ENCODE peak calls at places on chromosomes 7 and 10, in seven cellular contexts. One of them, this sample, is unnamed.

GRCh38 chr7:48094861-48095293 is 5.8 kb downstream of the UPP1 start:
- DNase-seq in ovary: no peak
- DNase-seq in right lobe of liver: no peak
- DNase-seq in foreskin fibroblast: peak; percentile 45
- DNase-seq in PC-3: peak; percentile 65
- DNase-seq in lower leg skin: no peak
- DNase-seq in ascending aorta: no peak
- DNase-seq in this sample: peak; percentile 70

GRCh38 chr10:22320591-22321155 is at the start of gene BMI1:
- DNase-seq in ascending aorta: peak; percentile 88
- DNase-seq in ovary: peak; percentile 85
- DNase-seq in PC-3: peak; percentile 77
- DNase-seq in lower leg skin: peak; percentile 78
- DNase-seq in foreskin fibroblast: peak; percentile 68
- DNase-seq in right lobe of liver: peak; percentile 86
- DNase-seq in this sample: peak; percentile 80

GRCh38 chr7:47479821-47480575 is 101.9 kb downstream of the TNS3 start:
- DNase-seq in ovary: no peak
- DNase-seq in PC-3: no peak
- DNase-seq in foreskin fibroblast: no peak
- DNase-seq in lower leg skin: no peak
- DNase-seq in right lobe of liver: no peak
- DNase-seq in ascending aorta: no peak
- DNase-seq in this sample: no peak

GRCh38 chr10:5775705-5776104 is 37.5 kb downstream of the GDI2 start:
- DNase-seq in PC-3: no peak
- DNase-seq in foreskin fibroblast: no peak
- DNase-seq in lower leg skin: no peak
- DNase-seq in ovary: no peak
- DNase-seq in right lobe of liver: peak; percentile 47
- DNase-seq in ascending aorta: no peak
- DNase-seq in this sample: no peak

GRCh38 chr10:133346413-133346812 is 760 bp upstream of the PRAP1 start:
- DNase-seq in lower leg skin: no peak
- DNase-seq in right lobe of liver: peak; percentile 49
- DNase-seq in foreskin fibroblast: no peak
- DNase-seq in PC-3: no peak
- DNase-seq in ovary: no peak
- DNase-seq in ascending aorta: no peak
- DNase-seq in this sample: no peak

GRCh38 chr7:22147113-22147512 is 201.4 kb upstream of the CDCA7L start:
- DNase-seq in PC-3: no peak
- DNase-seq in lower leg skin: no peak
- DNase-seq in right lobe of liver: peak; percentile 63
- DNase-seq in ovary: no peak
- DNase-seq in ascending aorta: no peak
- DNase-seq in foreskin fibroblast: no peak
- DNase-seq in this sample: no peak

GRCh38 chr10:68633816-68634466 is 73.8 kb downstream of the TET1 start:
- DNase-seq in PC-3: no peak
- DNase-seq in foreskin fibroblast: no peak
- DNase-seq in lower leg skin: no peak
- DNase-seq in ovary: no peak
- DNase-seq in ascending aorta: peak; percentile 5
- DNase-seq in right lobe of liver: no peak
- DNase-seq in this sample: no peak

GRCh38 chr7:107715531-107715930 is 28.4 kb upstream of the CBLL1 start:
- DNase-seq in right lobe of liver: no peak
- DNase-seq in ascending aorta: no peak
- DNase-seq in PC-3: peak; percentile 53
- DNase-seq in foreskin fibroblast: peak; percentile 26
- DNase-seq in ovary: no peak
- DNase-seq in lower leg skin: no peak
- DNase-seq in this sample: no peak

GRCh38 chr7:7565746-7566650 is 686 bp upstream of the MIOS start:
- DNase-seq in PC-3: peak; percentile 90
- DNase-seq in right lobe of liver: no peak
- DNase-seq in ovary: peak; percentile 34
- DNase-seq in foreskin fibroblast: no peak
- DNase-seq in ascending aorta: no peak
- DNase-seq in lower leg skin: no peak
- DNase-seq in this sample: no peak

GRCh38 chr10:98778277-98778759 is 331.6 kb upstream of the HPS1 start:
- DNase-seq in right lobe of liver: no peak
- DNase-seq in ascending aorta: no peak
- DNase-seq in PC-3: no peak
- DNase-seq in lower leg skin: no peak
- DNase-seq in ovary: no peak
- DNase-seq in foreskin fibroblast: no peak
- DNase-seq in this sample: no peak

GRCh38 chr7:84049034-84049433 is 145.6 kb downstream of the SEMA3A start:
- DNase-seq in foreskin fibroblast: no peak
- DNase-seq in lower leg skin: no peak
- DNase-seq in PC-3: peak; percentile 61
- DNase-seq in ovary: no peak
- DNase-seq in ascending aorta: no peak
- DNase-seq in right lobe of liver: no peak
- DNase-seq in this sample: no peak

GRCh38 chr10:12390733-12391132 is 41.4 kb downstream of the CAMK1D start:
- DNase-seq in ascending aorta: peak; percentile 71
- DNase-seq in PC-3: no peak
- DNase-seq in lower leg skin: no peak
- DNase-seq in right lobe of liver: no peak
- DNase-seq in ovary: peak; percentile 62
- DNase-seq in foreskin fibroblast: no peak
- DNase-seq in this sample: no peak

GRCh38 chr7:116242177-116242576 is 31.8 kb downstream of the TES start:
- DNase-seq in lower leg skin: no peak
- DNase-seq in PC-3: no peak
- DNase-seq in foreskin fibroblast: no peak
- DNase-seq in ovary: no peak
- DNase-seq in ascending aorta: no peak
- DNase-seq in right lobe of liver: no peak
- DNase-seq in this sample: no peak

GRCh38 chr7:27166475-27167169 is 1.3 kb upstream of the HOXA9 start:
- DNase-seq in ovary: no peak
- DNase-seq in PC-3: peak; percentile 33
- DNase-seq in right lobe of liver: no peak
- DNase-seq in foreskin fibroblast: no peak
- DNase-seq in ascending aorta: no peak
- DNase-seq in lower leg skin: no peak
- DNase-seq in this sample: no peak

GRCh38 chr10:22006379-22006884 is 2.9 kb upstream of the DNAJC1 start:
- DNase-seq in ascending aorta: no peak
- DNase-seq in ovary: no peak
- DNase-seq in foreskin fibroblast: no peak
- DNase-seq in lower leg skin: no peak
- DNase-seq in PC-3: no peak
- DNase-seq in right lobe of liver: no peak
- DNase-seq in this sample: no peak

GRCh38 chr10:118568327-118568848 is 27.1 kb downstream of the PRLHR start:
- DNase-seq in lower leg skin: peak; percentile 58
- DNase-seq in ovary: peak; percentile 40
- DNase-seq in right lobe of liver: no peak
- DNase-seq in ascending aorta: no peak
- DNase-seq in PC-3: peak; percentile 73
- DNase-seq in foreskin fibroblast: peak; percentile 32
- DNase-seq in this sample: peak; percentile 74

GRCh38 chr10:77770081-77770867 is 132.7 kb upstream of the KCNMA1 start:
- DNase-seq in ascending aorta: no peak
- DNase-seq in ovary: no peak
- DNase-seq in lower leg skin: no peak
- DNase-seq in foreskin fibroblast: no peak
- DNase-seq in PC-3: no peak
- DNase-seq in right lobe of liver: no peak
- DNase-seq in this sample: no peak

GRCh38 chr10:77392236-77392721 is 245.3 kb downstream of the KCNMA1 start:
- DNase-seq in lower leg skin: no peak
- DNase-seq in foreskin fibroblast: peak; percentile 62
- DNase-seq in ovary: no peak
- DNase-seq in PC-3: no peak
- DNase-seq in ascending aorta: peak; percentile 71
- DNase-seq in right lobe of liver: no peak
- DNase-seq in this sample: peak; percentile 66

GRCh38 chr7:133301444-133301843 is 48.6 kb downstream of the EXOC4 start:
- DNase-seq in foreskin fibroblast: no peak
- DNase-seq in right lobe of liver: no peak
- DNase-seq in PC-3: no peak
- DNase-seq in lower leg skin: no peak
- DNase-seq in ovary: no peak
- DNase-seq in ascending aorta: no peak
- DNase-seq in this sample: peak; percentile 26

GRCh38 chr7:151506901-151507382 is 12.8 kb downstream of the RHEB start:
- DNase-seq in right lobe of liver: no peak
- DNase-seq in PC-3: peak; percentile 54
- DNase-seq in ovary: no peak
- DNase-seq in foreskin fibroblast: no peak
- DNase-seq in ascending aorta: no peak
- DNase-seq in lower leg skin: no peak
- DNase-seq in this sample: no peak

GRCh38 chr10:98963608-98964007 is 272.0 kb downstream of the HPSE2 start:
- DNase-seq in ovary: no peak
- DNase-seq in PC-3: no peak
- DNase-seq in right lobe of liver: no peak
- DNase-seq in lower leg skin: no peak
- DNase-seq in foreskin fibroblast: peak; percentile 18
- DNase-seq in ascending aorta: no peak
- DNase-seq in this sample: no peak

GRCh38 chr7:918118-918425 is 36.4 kb downstream of the ADAP1 start:
- DNase-seq in PC-3: no peak
- DNase-seq in foreskin fibroblast: no peak
- DNase-seq in ascending aorta: peak; percentile 52
- DNase-seq in ovary: no peak
- DNase-seq in right lobe of liver: no peak
- DNase-seq in lower leg skin: no peak
- DNase-seq in this sample: no peak

GRCh38 chr10:27252267-27253000 is 11.8 kb upstream of the ACBD5 start:
- DNase-seq in ascending aorta: peak; percentile 85
- DNase-seq in right lobe of liver: peak; percentile 82
- DNase-seq in ovary: peak; percentile 62
- DNase-seq in foreskin fibroblast: peak; percentile 32
- DNase-seq in lower leg skin: peak; percentile 35
- DNase-seq in PC-3: no peak
- DNase-seq in this sample: peak; percentile 69

GRCh38 chr7:91512958-91513357 is 248.7 kb downstream of the FZD1 start:
- DNase-seq in ovary: no peak
- DNase-seq in right lobe of liver: no peak
- DNase-seq in PC-3: peak; percentile 9
- DNase-seq in lower leg skin: no peak
- DNase-seq in foreskin fibroblast: no peak
- DNase-seq in ascending aorta: no peak
- DNase-seq in this sample: no peak

GRCh38 chr10:61664985-61665384 is 2.3 kb downstream of the CABCOCO1 start:
- DNase-seq in PC-3: no peak
- DNase-seq in foreskin fibroblast: no peak
- DNase-seq in ovary: no peak
- DNase-seq in lower leg skin: no peak
- DNase-seq in ascending aorta: no peak
- DNase-seq in right lobe of liver: no peak
- DNase-seq in this sample: no peak

GRCh38 chr10:108801775-108802516 is 1121.4 kb downstream of the XPNPEP1 start:
- DNase-seq in ascending aorta: no peak
- DNase-seq in foreskin fibroblast: peak; percentile 13
- DNase-seq in right lobe of liver: no peak
- DNase-seq in lower leg skin: no peak
- DNase-seq in PC-3: peak; percentile 52
- DNase-seq in ovary: no peak
- DNase-seq in this sample: peak; percentile 11

GRCh38 chr7:33673029-33673700 is 232.2 kb upstream of the BMPER start:
- DNase-seq in lower leg skin: no peak
- DNase-seq in PC-3: no peak
- DNase-seq in ovary: no peak
- DNase-seq in foreskin fibroblast: no peak
- DNase-seq in right lobe of liver: no peak
- DNase-seq in ascending aorta: no peak
- DNase-seq in this sample: no peak
- TF ChIP-seq CTCF in lower leg skin: no peak
- TF ChIP-seq CTCF in PC-3: peak; percentile 41
- TF ChIP-seq CTCF in ovary: no peak
- TF ChIP-seq CTCF in foreskin fibroblast: no peak
- TF ChIP-seq CTCF in right lobe of liver: no peak
- TF ChIP-seq CTCF in ascending aorta: no peak
- TF ChIP-seq CTCF in this sample: peak; percentile 12

GRCh38 chr10:72335394-72336258 is 19.1 kb downstream of the DNAJB12 start:
- DNase-seq in foreskin fibroblast: no peak
- DNase-seq in ovary: peak; percentile 77
- DNase-seq in ascending aorta: peak; percentile 86
- DNase-seq in right lobe of liver: peak; percentile 82
- DNase-seq in PC-3: no peak
- DNase-seq in lower leg skin: peak; percentile 71
- DNase-seq in this sample: peak; percentile 88
- TF ChIP-seq CTCF in foreskin fibroblast: no peak
- TF ChIP-seq CTCF in ovary: no peak
- TF ChIP-seq CTCF in ascending aorta: no peak
- TF ChIP-seq CTCF in right lobe of liver: no peak
- TF ChIP-seq CTCF in PC-3: no peak
- TF ChIP-seq CTCF in lower leg skin: no peak
- TF ChIP-seq CTCF in this sample: no peak

GRCh38 chr7:34900891-34901493 is 136.3 kb downstream of the DPY19L1 start:
- DNase-seq in foreskin fibroblast: no peak
- DNase-seq in right lobe of liver: no peak
- DNase-seq in PC-3: no peak
- DNase-seq in ascending aorta: no peak
- DNase-seq in ovary: no peak
- DNase-seq in lower leg skin: no peak
- DNase-seq in this sample: peak; percentile 13
- TF ChIP-seq CTCF in foreskin fibroblast: no peak
- TF ChIP-seq CTCF in right lobe of liver: no peak
- TF ChIP-seq CTCF in PC-3: peak; percentile 39
- TF ChIP-seq CTCF in ascending aorta: no peak
- TF ChIP-seq CTCF in ovary: no peak
- TF ChIP-seq CTCF in lower leg skin: no peak
- TF ChIP-seq CTCF in this sample: peak; percentile 30

DNA sequence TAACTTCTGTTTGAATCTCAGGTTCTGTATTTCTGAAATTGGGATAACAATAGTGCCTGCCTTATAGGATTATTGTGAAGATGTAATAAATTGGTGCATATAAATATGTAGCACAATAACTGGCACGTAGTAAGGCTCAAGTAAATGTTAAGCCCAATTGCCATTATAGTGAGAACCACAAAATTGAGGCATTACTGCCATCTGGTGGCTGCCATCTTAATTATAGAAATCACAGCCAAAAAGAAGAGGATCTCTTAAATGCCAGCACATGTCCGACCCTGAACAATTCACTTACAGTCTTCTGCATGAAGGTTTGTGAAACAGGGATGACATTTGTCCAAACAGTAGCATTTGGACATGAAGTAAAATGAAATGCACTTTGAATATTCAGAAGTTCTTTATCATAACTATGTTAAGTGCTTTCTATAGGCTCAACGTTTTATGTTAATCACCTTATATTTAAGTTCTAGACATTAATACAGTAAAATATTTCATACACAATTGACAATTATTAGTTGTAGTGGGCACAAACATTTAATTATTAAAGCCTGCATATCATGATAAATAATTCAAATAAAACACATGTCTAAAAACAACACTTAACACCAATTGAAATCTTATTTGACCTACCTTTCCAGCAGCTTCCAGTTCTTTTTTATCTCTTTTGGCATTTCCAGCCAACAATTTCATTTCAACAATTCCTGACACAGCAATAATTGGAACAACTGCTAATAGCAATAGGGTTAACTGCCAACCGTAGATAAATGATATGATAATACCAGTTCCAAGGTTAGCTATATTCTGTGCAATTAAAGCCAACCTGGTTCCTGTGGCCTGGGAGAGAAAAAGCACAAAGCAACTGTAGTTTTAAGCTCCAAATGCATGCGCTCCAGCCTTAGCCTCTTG is 58.5 kb downstream of the ABCB4 start:
- DNase-seq in ovary: peak; percentile 47
- DNase-seq in ascending aorta: peak; percentile 73
- DNase-seq in lower leg skin: peak; percentile 73
- DNase-seq in PC-3: peak; percentile 85
- DNase-seq in right lobe of liver: no peak
- DNase-seq in foreskin fibroblast: peak; percentile 52
- DNase-seq in this sample: peak; percentile 83
- TF ChIP-seq CTCF in ovary: peak; percentile 11
- TF ChIP-seq CTCF in ascending aorta: peak; percentile 50
- TF ChIP-seq CTCF in lower leg skin: no peak
- TF ChIP-seq CTCF in PC-3: peak; percentile 87
- TF ChIP-seq CTCF in right lobe of liver: peak; percentile 61
- TF ChIP-seq CTCF in foreskin fibroblast: peak; percentile 40
- TF ChIP-seq CTCF in this sample: peak; percentile 56

This sample was measured in fibroblast of pulmonary artery.